ENCODE peak calls at places on chromosomes 1 and 21, in eight cellular contexts. X, K, A, H, L, Q, U and G are unnamed samples.
A peak's percentile ranks its signal among the peaks of the same experiment; 100 is the strongest.

GRCh38 chr1:50929376-50929958 is 30.6 kb downstream of the FAF1 start:
- DNase-seq in X (peak; percentile 41), K (peak; percentile 59), A (peak; percentile 51), H (peak; percentile 2), L (peak; percentile 80), Q (no peak), U (no peak), G (no peak)

GRCh38 chr1:28378906-28379305 is 9.4 kb downstream of the PHACTR4 start:
- DNase-seq in X (no peak), K (no peak), A (no peak), H (no peak), L (no peak), Q (no peak), U (no peak), G (no peak)

GRCh38 chr21:44872568-44873355 is 728 bp downstream of the PTTG1IP start:
- DNase-seq in X (peak; percentile 66), K (peak; percentile 46), A (no peak), H (no peak), L (peak; percentile 22), Q (no peak), U (no peak), G (no peak)

GRCh38 chr1:68104155-68104554 is 53.7 kb upstream of the DIRAS3 start:
- DNase-seq in X (no peak), K (peak; percentile 94), A (peak; percentile 25), H (peak; percentile 57), L (peak; percentile 69), Q (no peak), U (no peak), G (no peak)

GRCh38 chr1:10867138-10867721 is 70.8 kb upstream of the CASZ1 start:
- DNase-seq in X (peak; percentile 78), K (peak; percentile 18), A (peak; percentile 71), H (peak; percentile 26), L (no peak), Q (peak; percentile 7), U (peak; percentile 19), G (peak; percentile 72)

GRCh38 chr1:91018006-91018405 is 3.8 kb downstream of the ZNF644 start:
- DNase-seq in X (peak; percentile 30), K (no peak), A (no peak), H (no peak), L (peak; percentile 76), Q (no peak), U (no peak), G (no peak)

GRCh38 chr1:119294728-119295127 is 73.9 kb upstream of the HAO2 start:
- DNase-seq in X (no peak), K (no peak), A (no peak), H (no peak), L (no peak), Q (no peak), U (no peak), G (no peak)

GRCh38 chr1:29145739-29146437 is 22.2 kb upstream of the TMEM200B start:
- DNase-seq in X (no peak), K (peak; percentile 95), A (no peak), H (peak; percentile 60), L (no peak), Q (no peak), U (no peak), G (no peak)

GRCh38 chr1:173416034-173416433 is 61.1 kb upstream of the PRDX6 start:
- DNase-seq in X (no peak), K (no peak), A (no peak), H (no peak), L (no peak), Q (no peak), U (no peak), G (no peak)

GRCh38 chr21:40714516-40714915 is 132.4 kb downstream of the DSCAM start:
- DNase-seq in X (no peak), K (no peak), A (no peak), H (no peak), L (no peak), Q (no peak), U (no peak), G (no peak)

GRCh38 chr1:73800376-73800775 is 397.6 kb downstream of the LRRIQ3 start:
- DNase-seq in X (no peak), K (no peak), A (no peak), H (peak; percentile 7), L (no peak), Q (no peak), U (no peak), G (no peak)

GRCh38 chr1:25472494-25472893 is 41.8 kb downstream of the MACO1 start:
- DNase-seq in X (no peak), K (no peak), A (peak; percentile 8), H (no peak), L (no peak), Q (no peak), U (no peak), G (no peak)

GRCh38 chr1:32881871-32882850 is 4.1 kb upstream of the HPCA start:
- DNase-seq in X (no peak), K (no peak), A (peak; percentile 22), H (no peak), L (no peak), Q (no peak), U (no peak), G (no peak)